ENCODE peak calls at places on chromosomes 16 and 17, in five cellular contexts. H, R, T, U and C are unnamed samples.

GRCh38 chr17:34988644-34989043 is 8.3 kb downstream of the LIG3 start:
- DNase-seq in H (no peak), R (no peak), T (no peak), U (no peak), C (no peak)

GRCh38 chr17:1340371-1340770 is 59.7 kb downstream of the YWHAE start:
- DNase-seq in U (no peak), R (no peak), T (no peak), H (no peak), C (peak; percentile 10)

GRCh38 chr17:45430006-45430737 is 2.5 kb downstream of the ARHGAP27 start:
- DNase-seq in H (no peak), T (no peak), U (no peak), R (no peak), C (no peak)

GRCh38 chr16:81902025-81902424 is 109.2 kb downstream of the SDR42E1 start:
- DNase-seq in R (no peak), T (no peak), U (no peak), H (no peak), C (no peak)

GRCh38 chr17:65985571-65985970 is 206.4 kb downstream of the CEP112 start:
- DNase-seq in U (no peak), T (no peak), R (no peak), H (no peak), C (no peak)

GRCh38 chr17:28567604-28568003 is 3.7 kb downstream of the PIGS start:
- DNase-seq in R (no peak), U (no peak), H (no peak), T (no peak), C (no peak)

GRCh38 chr17:21041753-21042433 is 918 bp downstream of the USP22 start:
- DNase-seq in U (peak; percentile 80), H (peak; percentile 66), T (peak; percentile 48), R (peak; percentile 76), C (peak; percentile 80)

GRCh38 chr16:85662036-85662812 is 26.5 kb downstream of the GINS2 start:
- DNase-seq in H (no peak), U (no peak), T (no peak), R (no peak), C (no peak)

GRCh38 chr17:77435272-77436057 is 294.7 kb downstream of the SEC14L1 start:
- DNase-seq in T (no peak), H (no peak), U (no peak), R (no peak), C (no peak)

GRCh38 chr16:52372313-52372712 is 174.6 kb downstream of the TOX3 start:
- DNase-seq in H (no peak), R (no peak), T (no peak), U (peak; percentile 33), C (no peak)

GRCh38 chr16:25089346-25089745 is 22.2 kb upstream of the LCMT1 start:
- DNase-seq in R (no peak), U (no peak), T (no peak), H (no peak), C (no peak)